ENCODE peak calls at places on chromosomes 4 and X, in five cellular contexts. F is A549, X is HepG2, N is GM12878, L is endothelial cell of umbilical vein. W is an unnamed sample.

GRCh38 chrX:8191022-8191421 is 20.0 kb upstream of the VCX2 start:
- DNase-seq in F (no peak), X (no peak), N (no peak), L (no peak), W (peak)

GRCh38 chr4:21656832-21657231 is 291.7 kb downstream of the KCNIP4 start:
- DNase-seq in F (peak), X (peak), N (no peak), L (peak), W (no peak)

GRCh38 chr4:4603592-4603991 is 61.7 kb upstream of the STX18 start:
- DNase-seq in F (no peak), X (no peak), N (no peak), L (no peak), W (no peak)

GRCh38 chr4:84366111-84366510 is 133.0 kb downstream of the NKX6-1 start:
- DNase-seq in F (no peak), X (no peak), N (no peak), L (no peak), W (peak)

GRCh38 chr4:177047070-177047850 is 254.5 kb upstream of the VEGFC start:
- DNase-seq in F (peak), X (peak), N (no peak), L (peak), W (peak)

GRCh38 chr4:30744957-30745640 is 24.9 kb downstream of the PCDH7 start:
- DNase-seq in F (no peak), X (no peak), N (no peak), L (peak), W (no peak)

GRCh38 chr4:78775278-78776030 is 696 bp upstream of the BMP2K start:
- DNase-seq in F (peak), X (peak), N (no peak), L (peak), W (peak)

GRCh38 chr4:167775374-167775773 is 317.0 kb upstream of the ANXA10 start:
- DNase-seq in F (no peak), X (no peak), N (no peak), L (no peak), W (no peak)

GRCh38 chrX:74492720-74493201 is 71.5 kb downstream of the SLC16A2 start:
- DNase-seq in F (peak), X (no peak), N (no peak), L (no peak), W (peak)

GRCh38 chr4:52957220-52957686 is 95.1 kb downstream of the RASL11B start:
- DNase-seq in F (no peak), X (no peak), N (no peak), L (no peak), W (no peak)

GRCh38 chr4:156606444-156607197 is 365.0 kb downstream of the PDGFC start:
- DNase-seq in F (no peak), X (no peak), N (no peak), L (no peak), W (no peak)

GRCh38 chr4:42627887-42628646 is 28.8 kb downstream of the ATP8A1 start:
- DNase-seq in F (peak), X (no peak), N (peak), L (no peak), W (peak)

GRCh38 chr4:620851-621261 is 4.5 kb upstream of the PDE6B start:
- DNase-seq in F (no peak), X (no peak), N (no peak), L (no peak), W (no peak)

GRCh38 chrX:55142919-55143310 is 54.1 kb downstream of the PAGE2 start:
- DNase-seq in F (no peak), X (no peak), N (no peak), L (no peak), W (no peak)

GRCh38 chr4:112321768-112322684 is 24.9 kb downstream of the ALPK1 start:
- DNase-seq in F (peak), X (peak), N (no peak), L (peak), W (peak)

GRCh38 chr4:94559351-94559806 is 107.6 kb downstream of the PDLIM5 start:
- DNase-seq in F (no peak), X (no peak), N (no peak), L (no peak), W (no peak)

GRCh38 chr4:75919914-75920313 is 17.7 kb upstream of the PPEF2 start:
- DNase-seq in F (no peak), X (no peak), N (no peak), L (no peak), W (no peak)

GRCh38 chrX:110847334-110847733 is 51.7 kb upstream of the CHRDL1 start:
- DNase-seq in F (peak), X (peak), N (peak), L (peak), W (peak)

GRCh38 chr4:85961887-85962286 is 398.0 kb downstream of the MAPK10 start:
- DNase-seq in F (no peak), X (no peak), N (no peak), L (no peak), W (no peak)

GRCh38 chrX:74179936-74180454 is 124.0 kb upstream of the ZCCHC13 start:
- DNase-seq in F (no peak), X (no peak), N (no peak), L (no peak), W (no peak)

GRCh38 chrX:12867746-12868145 is 874 bp downstream of the TLR7 start:
- DNase-seq in F (no peak), X (no peak), N (no peak), L (no peak), W (no peak)

GRCh38 chr4:5186584-5187170 is 135.4 kb downstream of the STK32B start:
- DNase-seq in F (no peak), X (no peak), N (no peak), L (peak), W (no peak)

GRCh38 chrX:121433289-121433688 is 385.9 kb downstream of the GLUD2 start:
- DNase-seq in F (no peak), X (no peak), N (no peak), L (no peak), W (no peak)
- H3K4me3 ChIP-seq in F (no peak), X (no peak), N (no peak), L (no peak), W (no peak)

GRCh38 chr4:45122406-45122805 is 396.1 kb upstream of the GNPDA2 start:
- DNase-seq in F (no peak), X (no peak), N (no peak), L (no peak), W (no peak)

GRCh38 chr4:45119376-45119775 is 393.0 kb upstream of the GNPDA2 start:
- DNase-seq in F (no peak), X (no peak), N (no peak), L (no peak), W (no peak)

GRCh38 chr4:45120163-45120562 is 393.8 kb upstream of the GNPDA2 start:
- DNase-seq in F (no peak), X (no peak), N (no peak), L (no peak), W (no peak)
- TF ChIP-seq MAX in F (no peak), X (no peak), N (no peak), L (no peak), W (no peak)

DNA sequence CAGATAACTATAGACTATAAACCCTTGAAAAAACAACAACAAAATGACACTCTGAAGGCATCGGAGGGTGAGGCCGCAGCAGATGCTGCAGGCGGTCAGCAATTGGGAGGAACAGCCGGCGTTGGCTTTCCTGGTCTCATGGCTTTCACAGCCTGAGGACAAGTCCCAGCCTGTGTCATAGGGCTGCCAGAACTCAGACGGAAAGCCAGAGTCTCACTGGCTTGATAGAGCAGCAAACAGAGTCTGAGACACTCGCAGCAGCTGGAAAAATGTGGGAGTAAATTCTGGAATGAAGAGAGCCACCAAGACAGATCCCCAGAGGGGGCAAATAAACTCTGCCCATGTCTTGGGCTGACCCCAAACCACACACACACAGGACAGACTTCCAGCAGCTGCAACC is 86.3 kb downstream of the PPP2R2C start:
- DNase-seq in F (no peak), X (no peak), N (no peak), L (no peak), W (no peak)
- TF ChIP-seq MYC in F (no peak), X (no peak), N (no peak), L (no peak), W (no peak)

GRCh38 chrX:23981222-23981621 is 45.8 kb downstream of the KLHL15 start:
- DNase-seq in F (no peak), X (no peak), N (no peak), L (no peak), W (no peak)
- H3K4me3 ChIP-seq in F (no peak), X (no peak), N (no peak), L (no peak), W (no peak)

GRCh38 chrX:48971325-48972213 is at the start of gene KCND1:
- DNase-seq in F (no peak), X (no peak), N (no peak), L (peak), W (no peak)
- TF ChIP-seq MAX in F (no peak), X (no peak), N (no peak), L (no peak), W (no peak)

DNA sequence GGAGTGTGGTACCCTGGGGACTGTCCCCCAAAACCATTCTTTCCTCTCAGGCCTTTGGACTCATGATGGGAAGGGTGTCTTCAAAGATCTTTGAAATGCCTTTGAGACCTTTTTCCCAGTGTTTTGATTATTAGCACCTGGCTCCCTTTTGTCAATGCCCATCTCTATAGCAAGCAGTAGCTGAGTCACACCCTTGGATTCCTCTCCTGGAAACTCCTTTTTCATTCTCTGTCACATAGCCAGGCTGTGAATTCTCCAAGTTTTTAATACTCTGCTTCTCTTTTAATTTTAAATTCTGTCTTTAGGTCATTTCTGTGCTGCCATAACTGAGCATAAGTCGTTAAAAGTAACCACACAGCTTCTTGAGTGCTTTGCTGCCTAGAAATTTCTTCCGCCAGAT is 29.7 kb downstream of the IL21 start:
- DNase-seq in F (no peak), X (no peak), N (no peak), L (no peak), W (no peak)
- TF ChIP-seq MYC in F (no peak), X (no peak), N (no peak), L (no peak), W (no peak)

GRCh38 chr4:103982454-103982853 is 262.7 kb upstream of the TACR3 start:
- DNase-seq in F (no peak), X (no peak), N (no peak), L (no peak), W (no peak)
- H3K4me3 ChIP-seq in F (no peak), X (no peak), N (no peak), L (no peak), W (no peak)

W was measured in NB4.